ENCODE peak calls at places on chromosomes 3 and 15, in six cellular contexts. Q is GM20000, L is suprapubic skin, U is brain microvascular endothelial cell, Y is fibroblast of mammary gland, I is Peyer's patch. R is an unnamed sample.

GRCh38 chr15:31040611-31041010 is 49.2 kb upstream of the MTMR10 start:
- DNase-seq in Q (no peak), U (no peak), L (no peak), I (no peak), Y (no peak), R (no peak)

GRCh38 chr15:81507831-81508230 is 133.8 kb upstream of the TMC3 start:
- DNase-seq in I (no peak), Q (no peak), Y (no peak), L (no peak), U (no peak), R (no peak)

GRCh38 chr15:47715856-47716445 is 1.4 kb upstream of the SEMA6D start:
- DNase-seq in L (no peak), Q (no peak), U (no peak), I (no peak), Y (peak; percentile 64), R (no peak)

GRCh38 chr15:31571676-31572075 is 245.0 kb downstream of the KLF13 start:
- DNase-seq in Y (no peak), U (no peak), Q (no peak), L (no peak), I (no peak), R (no peak)

GRCh38 chr3:63051920-63052319 is 176.7 kb upstream of the CADPS start:
- DNase-seq in Y (peak; percentile 94), Q (no peak), U (peak; percentile 4), L (no peak), I (no peak), R (peak; percentile 57)

GRCh38 chr3:152942366-152942765 is 107.4 kb downstream of the P2RY1 start:
- DNase-seq in Q (no peak), U (peak; percentile 2), L (no peak), I (no peak), Y (no peak), R (no peak)

GRCh38 chr3:13004376-13004775 is 68.9 kb downstream of the IQSEC1 start:
- DNase-seq in L (peak; percentile 64), I (no peak), Q (no peak), Y (no peak), U (no peak), R (no peak)

GRCh38 chr15:90002428-90002844 is 1.3 kb downstream of the ZNF710 start:
- DNase-seq in L (peak; percentile 73), Y (peak; percentile 54), U (no peak), Q (peak; percentile 69), I (peak; percentile 58), R (no peak)

GRCh38 chr3:130395916-130396315 is 50.4 kb downstream of the COL6A5 start:
- DNase-seq in U (peak; percentile 88), Q (no peak), L (no peak), I (no peak), Y (peak; percentile 85), R (no peak)

GRCh38 chr3:39220551-39221530 is 28.4 kb upstream of the XIRP1 start:
- DNase-seq in U (no peak), Y (no peak), Q (no peak), I (no peak), L (no peak), R (no peak)

GRCh38 chr3:105353485-105354161 is 13.1 kb upstream of the ALCAM start:
- DNase-seq in Y (peak; percentile 59), I (no peak), L (no peak), Q (no peak), U (no peak), R (no peak)

GRCh38 chr3:185586644-185586964 is 509 bp downstream of the SENP2 start:
- DNase-seq in I (no peak), U (peak; percentile 10), Q (no peak), Y (no peak), L (no peak), R (no peak)

GRCh38 chr3:17891139-17891850 is 148.9 kb upstream of the TBC1D5 start:
- DNase-seq in Y (peak; percentile 43), L (no peak), I (no peak), Q (no peak), U (no peak), R (peak; percentile 37)

GRCh38 chr15:25812073-25812472 is 51.1 kb downstream of the ATP10A start:
- DNase-seq in L (no peak), U (no peak), I (no peak), Y (no peak), Q (no peak), R (no peak)

GRCh38 chr3:46492890-46493547 is 4.8 kb upstream of the RTP3 start:
- DNase-seq in U (no peak), I (no peak), Q (no peak), L (no peak), Y (no peak), R (no peak)

GRCh38 chr15:28112101-28112760 is 13.1 kb upstream of the OCA2 start:
- DNase-seq in I (no peak), Q (no peak), U (no peak), Y (no peak), L (peak; percentile 44), R (no peak)

GRCh38 chr3:133599280-133599679 is 25.8 kb downstream of the CDV3 start:
- DNase-seq in L (no peak), Y (no peak), Q (no peak), U (no peak), I (no peak), R (no peak)

GRCh38 chr15:29849716-29850115 is 27.4 kb upstream of the TJP1 start:
- DNase-seq in Y (no peak), U (no peak), I (no peak), L (no peak), Q (no peak), R (no peak)

GRCh38 chr15:79089890-79090486 is 592 bp downstream of the RASGRF1 start:
- DNase-seq in Y (peak; percentile 5), Q (no peak), U (no peak), I (no peak), L (no peak), R (no peak)

GRCh38 chr3:172380632-172381031 is 67.6 kb downstream of the GHSR start:
- DNase-seq in I (no peak), L (no peak), Y (no peak), U (no peak), Q (no peak), R (no peak)

GRCh38 chr3:138786788-138787276 is 47.9 kb downstream of the PIK3CB start:
- DNase-seq in Q (no peak), I (no peak), L (no peak), U (peak; percentile 55), Y (peak; percentile 64), R (no peak)

GRCh38 chr15:20280933-20281463 is 260.6 kb downstream of the GOLGA6L6 start:
- DNase-seq in I (no peak), L (peak; percentile 57), Q (no peak), Y (no peak), U (no peak), R (no peak)

GRCh38 chr3:94173667-94174434 is 111.0 kb downstream of the NSUN3 start:
- DNase-seq in U (peak; percentile 55), Y (no peak), Q (no peak), L (no peak), I (no peak), R (peak; percentile 90)

GRCh38 chr3:66483006-66483928 is 17.6 kb downstream of the LRIG1 start:
- DNase-seq in U (peak; percentile 71), Q (no peak), Y (peak; percentile 73), L (no peak), I (no peak), R (no peak)

GRCh38 chr3:168625477-168625876 is 529.8 kb upstream of the GOLIM4 start:
- DNase-seq in Y (no peak), I (no peak), L (no peak), U (no peak), Q (no peak), R (no peak)

GRCh38 chr3:168628549-168628948 is 532.8 kb upstream of the GOLIM4 start:
- DNase-seq in I (no peak), L (no peak), Q (no peak), U (no peak), Y (no peak), R (no peak)

GRCh38 chr3:168624195-168624594 is 528.5 kb upstream of the GOLIM4 start:
- DNase-seq in I (no peak), U (no peak), L (no peak), Q (no peak), Y (no peak), R (no peak)

GRCh38 chr3:168622795-168623194 is 527.1 kb upstream of the GOLIM4 start:
- DNase-seq in L (no peak), I (no peak), U (no peak), Q (no peak), Y (no peak), R (no peak)

GRCh38 chr3:168624892-168625291 is 529.2 kb upstream of the GOLIM4 start:
- DNase-seq in Y (no peak), L (no peak), I (no peak), Q (no peak), U (no peak), R (no peak)
- TF ChIP-seq CTCF in Y (no peak), L (no peak), I (no peak), Q (no peak), U (no peak), R (no peak)

GRCh38 chr15:53513431-53513830 is 246.0 kb downstream of the WDR72 start:
- DNase-seq in I (no peak), L (no peak), U (no peak), Q (no peak), Y (no peak), R (no peak)
- TF ChIP-seq CTCF in I (no peak), L (no peak), U (no peak), Q (no peak), Y (no peak), R (no peak)

DNA sequence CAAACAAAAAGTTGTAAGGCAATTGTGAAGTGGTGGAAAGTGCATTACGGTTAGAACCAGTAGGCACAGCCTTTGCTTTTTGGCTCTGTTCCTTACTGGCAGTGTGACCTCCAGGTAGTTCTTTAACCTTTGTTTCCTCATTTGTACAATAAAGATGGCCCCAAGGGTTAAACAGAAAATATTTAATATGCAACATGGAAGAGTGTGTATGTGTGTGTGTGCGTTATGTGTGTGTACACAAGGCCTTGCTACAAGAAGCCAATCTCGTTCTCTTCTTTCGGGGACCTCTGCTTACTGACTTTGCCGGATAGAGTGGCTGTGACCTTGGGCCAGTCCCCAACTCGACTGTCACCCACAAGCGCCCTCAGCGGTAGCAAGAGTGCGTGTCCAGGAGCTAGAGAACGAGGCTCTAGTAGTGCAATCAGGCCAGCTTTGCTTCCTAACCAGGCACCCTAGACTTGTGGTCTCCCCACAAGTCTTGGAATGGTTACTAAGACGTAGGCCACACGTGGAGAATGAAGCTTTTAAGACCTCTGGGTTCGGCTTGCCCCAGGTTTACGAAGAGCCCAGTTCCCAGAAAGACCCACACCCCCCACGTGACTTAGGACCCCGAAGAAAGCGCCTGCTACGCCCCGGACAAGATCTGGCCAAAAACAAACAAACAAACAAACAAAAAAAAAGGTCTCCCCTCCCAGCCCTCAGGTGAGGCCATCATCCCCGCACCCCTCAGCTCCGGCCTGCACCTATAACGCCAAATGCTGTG is 593 bp downstream of the CIAO2A start:
- DNase-seq in Q (peak; percentile 53), U (peak; percentile 50), L (no peak), I (peak; percentile 58), Y (peak; percentile 51), R (no peak)
- TF ChIP-seq CTCF in Q (peak; percentile 0), U (peak; percentile 25), L (no peak), I (no peak), Y (no peak), R (peak; percentile 5)

DNA sequence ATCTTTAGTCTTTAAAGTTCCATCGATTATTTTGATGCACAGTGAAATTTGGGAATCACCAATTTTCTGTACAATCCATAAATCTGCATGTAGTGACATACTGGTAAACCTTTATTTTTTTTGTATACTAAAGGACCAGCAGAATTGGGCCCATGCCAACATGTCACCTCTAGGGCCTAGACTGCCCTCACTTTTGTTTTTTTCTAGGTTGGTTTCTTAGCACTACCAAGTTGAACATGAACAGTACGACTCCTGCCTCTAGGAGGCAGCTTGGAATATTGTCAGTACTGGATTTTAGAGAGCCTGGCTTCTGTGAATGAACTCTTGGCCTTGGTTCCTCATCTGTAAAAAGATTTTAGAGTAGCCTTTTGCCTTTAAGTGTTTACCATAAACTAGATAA is 32.3 kb downstream of the NKIRAS1 start:
- DNase-seq in U (no peak), Q (no peak), L (no peak), Y (peak; percentile 18), I (no peak), R (no peak)
- TF ChIP-seq CTCF in U (peak; percentile 44), Q (no peak), L (no peak), Y (peak; percentile 21), I (no peak), R (peak; percentile 28)